ENCODE peak calls at places on chromosomes 16 and 17, in six cellular contexts. G, D, Y, C, Z and J are unnamed samples.

GRCh38 chr17:77579717-77580116 is 378.8 kb upstream of the TNRC6C start:
- DNase-seq in C (no peak), G (no peak), D (no peak), Y (no peak), Z (no peak), J (no peak)

GRCh38 chr16:70726869-70727494 is 41.1 kb upstream of the MTSS2 start:
- DNase-seq in Y (no peak), Z (no peak), G (no peak), D (no peak), C (no peak), J (no peak)

GRCh38 chr17:29141484-29141835 is 38.7 kb downstream of the MYO18A start:
- DNase-seq in C (no peak), G (no peak), Z (no peak), D (no peak), Y (no peak), J (no peak)

GRCh38 chr16:75308011-75308410 is 56.6 kb upstream of the BCAR1 start:
- DNase-seq in Y (no peak), G (no peak), D (no peak), C (no peak), Z (no peak), J (no peak)

GRCh38 chr17:82930924-82931695 is 91.3 kb upstream of the ZNF750 start:
- DNase-seq in G (no peak), Z (no peak), C (peak), D (no peak), Y (no peak), J (no peak)

GRCh38 chr17:55334285-55334684 is 69.5 kb downstream of the HLF start:
- DNase-seq in D (peak), C (no peak), G (no peak), Y (no peak), Z (no peak), J (no peak)

GRCh38 chr16:51759329-51759728 is 608.3 kb upstream of the SALL1 start:
- DNase-seq in Y (no peak), C (no peak), D (no peak), G (no peak), Z (no peak), J (no peak)

GRCh38 chr17:8189041-8189710 is 804 bp downstream of the BORCS6 start:
- DNase-seq in D (no peak), Z (peak), Y (no peak), C (no peak), G (no peak), J (no peak)

GRCh38 chr17:35313875-35314409 is 59.5 kb downstream of the SLFN11 start:
- DNase-seq in Y (no peak), G (no peak), D (no peak), C (peak), Z (peak), J (no peak)

GRCh38 chr17:36936455-36936934 is 780 bp upstream of the LHX1 start:
- DNase-seq in D (no peak), Y (no peak), C (peak), Z (peak), G (no peak), J (no peak)

GRCh38 chr17:62663304-62663703 is 35.8 kb downstream of the MRC2 start:
- DNase-seq in G (no peak), Z (no peak), Y (no peak), D (no peak), C (no peak), J (no peak)

GRCh38 chr17:63694974-63695773 is 4.8 kb downstream of the LIMD2 start:
- DNase-seq in G (no peak), Y (no peak), C (no peak), Z (no peak), D (no peak), J (peak)

GRCh38 chr16:21554795-21555585 is 44.4 kb upstream of the METTL9 start:
- DNase-seq in Y (no peak), C (peak), Z (peak), D (peak), G (peak), J (peak)

GRCh38 chr17:6548034-6548433 is 8.3 kb downstream of the PITPNM3 start:
- DNase-seq in G (no peak), C (no peak), Z (peak), D (no peak), Y (no peak), J (no peak)

GRCh38 chr17:50668025-50668837 is 33.5 kb downstream of the ABCC3 start:
- DNase-seq in D (peak), C (no peak), G (no peak), Z (peak), Y (no peak), J (no peak)

GRCh38 chr17:2024572-2025219 is 438 bp downstream of the RTN4RL1 start:
- DNase-seq in Z (no peak), Y (no peak), G (no peak), D (no peak), C (peak), J (no peak)

GRCh38 chr17:4722678-4723240 is 8.5 kb upstream of the MED11 start:
- DNase-seq in Z (no peak), C (no peak), G (no peak), Y (no peak), D (no peak), J (no peak)

GRCh38 chr17:29838961-29839360 is 91.1 kb downstream of the SSH2 start:
- DNase-seq in D (peak), G (no peak), Y (no peak), Z (no peak), C (peak), J (no peak)

GRCh38 chr16:65574311-65574966 is 452.6 kb upstream of the CDH11 start:
- DNase-seq in G (no peak), C (no peak), Y (no peak), Z (no peak), D (no peak), J (no peak)
- TF ChIP-seq CTCF in G (no peak), C (no peak), Y (no peak), Z (no peak), D (no peak), J (no peak)

GRCh38 chr16:27171584-27171983 is 31.7 kb upstream of the KDM8 start:
- DNase-seq in Z (no peak), C (no peak), G (no peak), D (no peak), Y (no peak), J (no peak)

GRCh38 chr16:27174798-27175197 is 28.5 kb upstream of the KDM8 start:
- DNase-seq in Y (peak), Z (no peak), C (no peak), G (no peak), D (no peak), J (no peak)

GRCh38 chr16:27168790-27169189 is 34.5 kb upstream of the KDM8 start:
- DNase-seq in C (no peak), Y (no peak), Z (no peak), D (no peak), G (no peak), J (no peak)

GRCh38 chr16:27174007-27174406 is 29.3 kb upstream of the KDM8 start:
- DNase-seq in Y (no peak), Z (peak), D (no peak), C (no peak), G (no peak), J (peak)

DNA sequence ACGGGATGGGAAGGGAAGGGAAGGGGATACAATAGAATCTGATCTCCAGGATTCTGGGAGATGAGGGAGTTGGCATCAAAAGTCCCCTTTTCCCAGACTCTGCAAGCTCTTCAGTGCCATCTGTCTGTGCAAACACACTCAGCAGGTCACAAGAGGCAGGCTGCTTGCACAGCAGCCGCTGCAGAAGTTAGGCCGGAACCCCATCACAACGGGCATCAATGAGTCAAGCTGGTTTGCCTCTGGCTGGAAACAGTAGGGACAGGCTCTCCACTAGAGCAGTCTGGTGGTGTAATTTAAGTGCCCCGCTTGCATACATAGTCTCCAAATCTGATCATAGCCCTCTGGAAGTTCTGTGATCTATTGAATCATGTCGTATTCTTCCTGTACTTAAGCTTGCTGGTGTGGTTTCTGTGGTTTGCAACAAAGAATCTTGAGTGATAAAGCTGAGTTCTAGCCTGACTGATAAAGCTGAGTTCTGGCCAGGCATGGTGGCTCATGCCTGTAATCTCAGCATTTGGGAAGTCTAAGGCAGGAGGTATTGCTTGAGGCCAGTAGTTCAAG is 33.7 kb upstream of the KDM8 start:
- DNase-seq in Z (no peak), C (no peak), D (peak), Y (peak), G (no peak), J (peak)
- TF ChIP-seq CTCF in Z (no peak), C (no peak), D (peak), Y (peak), G (no peak), J (peak)

DNA sequence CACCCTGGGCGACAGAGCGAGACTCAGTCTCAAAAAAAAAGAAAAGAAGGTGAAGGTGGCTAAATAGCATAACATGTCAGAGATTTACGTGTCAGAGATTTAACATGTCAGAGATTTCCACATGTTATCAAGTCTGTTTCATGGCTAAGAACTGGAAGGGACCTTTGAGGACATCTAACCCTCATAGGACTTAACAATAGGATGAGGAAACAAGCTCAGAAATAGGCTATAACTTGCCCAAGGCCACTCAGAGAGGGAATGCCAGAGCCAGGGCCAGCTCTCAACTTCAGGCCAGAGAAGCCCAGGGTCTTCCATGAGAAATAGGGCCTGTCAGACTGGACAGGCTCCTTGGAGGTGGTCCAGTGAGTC is 26.8 kb upstream of the ZNF629 start:
- DNase-seq in G (no peak), Z (no peak), D (no peak), Y (no peak), C (no peak), J (no peak)
- TF ChIP-seq CTCF in G (no peak), Z (no peak), D (no peak), Y (no peak), C (no peak), J (no peak)

GRCh38 chr17:58317421-58318064 is 11.1 kb downstream of the TSPOAP1 start:
- DNase-seq in Y (peak), G (no peak), D (peak), C (peak), Z (peak), J (peak)
- TF ChIP-seq CTCF in Y (peak), G (peak), D (peak), C (peak), Z (peak), J (peak)

DNA sequence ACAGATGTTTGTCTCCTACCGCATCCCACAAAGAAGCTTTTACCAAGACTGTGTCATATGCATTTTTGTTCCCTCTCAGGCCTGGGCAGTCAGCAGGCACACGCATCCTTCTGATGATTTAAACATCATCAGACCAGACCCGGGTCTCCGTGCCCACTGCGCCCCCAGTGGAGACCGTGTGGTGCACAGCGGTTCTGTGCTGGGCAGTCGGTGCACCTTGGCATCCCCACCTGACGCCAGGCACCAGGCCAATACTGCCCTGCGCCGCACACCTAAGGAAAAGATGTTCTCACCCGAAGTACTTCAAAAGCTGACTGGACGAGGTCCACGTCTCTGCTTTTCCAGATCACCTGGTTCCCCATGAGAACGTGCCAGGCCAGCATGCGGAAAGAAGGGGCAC is 10.6 kb upstream of the PLD6 start:
- DNase-seq in Z (no peak), D (no peak), Y (no peak), G (no peak), C (no peak), J (peak)
- TF ChIP-seq CTCF in Z (no peak), D (no peak), Y (no peak), G (no peak), C (peak), J (peak)

DNA sequence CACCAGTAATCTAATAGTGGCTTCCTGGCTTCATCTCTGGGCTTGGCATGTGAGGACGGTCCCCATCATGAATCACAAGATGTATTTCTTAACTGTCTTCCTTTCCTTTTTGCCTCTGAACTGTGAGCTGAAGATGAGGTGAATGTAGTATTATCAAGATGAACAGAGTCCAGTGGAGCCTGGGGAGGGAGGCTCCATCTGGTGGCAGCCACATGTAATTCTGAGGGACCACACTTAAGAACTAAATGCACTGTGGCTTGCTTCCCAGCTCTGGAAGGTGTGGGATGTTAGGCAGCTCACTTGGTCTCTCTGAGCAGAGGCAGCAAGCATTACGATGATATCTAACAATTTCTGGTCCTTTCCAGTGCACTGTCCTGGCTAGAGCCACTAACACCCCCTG is 354.9 kb upstream of the ASIC2 start:
- DNase-seq in G (no peak), Y (no peak), C (no peak), D (no peak), Z (no peak), J (peak)
- TF ChIP-seq CTCF in G (peak), Y (peak), C (no peak), D (peak), Z (no peak), J (peak)

DNA sequence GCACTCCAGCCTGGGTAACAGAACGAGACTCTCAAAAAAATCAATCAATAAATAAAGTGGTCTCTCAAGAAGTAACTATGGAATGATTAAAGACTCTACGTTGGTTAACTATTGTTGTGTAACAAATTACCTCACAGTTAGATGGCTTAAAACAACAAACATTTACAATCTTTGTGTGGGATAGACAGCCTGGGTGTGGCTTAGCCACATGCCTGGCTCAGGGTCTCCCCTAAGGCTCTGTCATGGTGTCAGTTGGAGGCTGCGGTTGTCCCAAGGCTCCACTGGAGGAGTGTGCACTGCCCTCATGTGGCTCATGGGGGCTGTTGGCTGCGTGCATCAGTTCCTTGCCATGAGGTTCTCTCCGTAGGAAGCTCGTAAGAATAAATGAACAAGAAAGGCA is 294.5 kb downstream of the SNX29 start:
- DNase-seq in G (no peak), D (peak), C (peak), Y (no peak), Z (no peak), J (peak)
- TF ChIP-seq CTCF in G (no peak), D (peak), C (no peak), Y (peak), Z (no peak), J (peak)